ENCODE peak calls at places on chromosomes 7 and 10, in six cellular contexts. B, G, N, Z, S and X are unnamed samples.

GRCh38 chr7:100567751-100568175 is 5.9 kb downstream of the SAP25 start:
- DNase-seq in S (no peak), Z (peak), G (no peak), N (no peak), B (no peak), X (no peak)

GRCh38 chr7:31850066-31850465 is 163.1 kb downstream of the PPP1R17 start:
- DNase-seq in S (no peak), Z (no peak), G (no peak), B (no peak), N (no peak), X (no peak)

GRCh38 chr10:89633484-89633883 is 11.6 kb downstream of the PANK1 start:
- DNase-seq in B (no peak), Z (no peak), S (no peak), G (no peak), N (peak), X (no peak)

GRCh38 chr10:131224106-131224505 is 87.4 kb downstream of the TCERG1L start:
- DNase-seq in G (no peak), S (no peak), B (no peak), Z (no peak), N (no peak), X (no peak)

GRCh38 chr10:47371629-47372485 is 12.2 kb downstream of the ZNF488 start:
- DNase-seq in B (no peak), S (no peak), G (no peak), N (no peak), Z (no peak), X (no peak)

GRCh38 chr10:7960108-7960507 is 94.4 kb upstream of the GATA3 start:
- DNase-seq in Z (no peak), N (no peak), S (no peak), G (no peak), B (no peak), X (no peak)

GRCh38 chr10:117553171-117553814 is 10.7 kb downstream of the EMX2 start:
- DNase-seq in G (no peak), N (no peak), Z (peak), B (no peak), S (no peak), X (no peak)

GRCh38 chr10:48463318-48464003 is 141.4 kb downstream of the ARHGAP22 start:
- DNase-seq in N (no peak), G (no peak), S (no peak), Z (no peak), B (no peak), X (no peak)

GRCh38 chr10:86203162-86203905 is 163.3 kb downstream of the GRID1 start:
- DNase-seq in N (no peak), G (no peak), S (no peak), B (no peak), Z (peak), X (peak)

GRCh38 chr7:33050425-33051318 is 11.9 kb downstream of the NT5C3A start:
- DNase-seq in G (peak), S (no peak), Z (peak), B (peak), N (peak), X (peak)

GRCh38 chr7:116290740-116291139 is 80.4 kb downstream of the TES start:
- DNase-seq in B (no peak), Z (peak), N (no peak), G (no peak), S (no peak), X (no peak)

GRCh38 chr7:107309296-107309695 is 140.5 kb downstream of the HBP1 start:
- DNase-seq in N (no peak), Z (no peak), S (no peak), B (no peak), G (no peak), X (no peak)

GRCh38 chr10:44993922-44994751 is 6.6 kb upstream of the ZNF22 start:
- DNase-seq in S (no peak), N (peak), G (no peak), B (no peak), Z (no peak), X (no peak)

GRCh38 chr7:45162311-45162845 is 4.8 kb downstream of the RAMP3 start:
- DNase-seq in S (no peak), Z (no peak), N (no peak), B (no peak), G (no peak), X (no peak)

GRCh38 chr7:116285252-116285651 is 74.9 kb downstream of the TES start:
- DNase-seq in Z (no peak), G (no peak), N (no peak), B (no peak), S (no peak), X (no peak)

GRCh38 chr7:51606601-51607154 is 290.1 kb upstream of the COBL start:
- DNase-seq in S (no peak), B (no peak), G (no peak), Z (no peak), N (no peak), X (no peak)

GRCh38 chr10:71771821-71772617 is 1.3 kb downstream of the VSIR start:
- DNase-seq in N (peak), G (peak), Z (no peak), S (peak), B (no peak), X (no peak)

GRCh38 chr7:75650062-75650461 is 88.7 kb downstream of the HIP1 start:
- DNase-seq in Z (peak), S (no peak), G (no peak), N (no peak), B (no peak), X (no peak)

GRCh38 chr7:39609462-39610149 is 13.8 kb upstream of the RALA start:
- DNase-seq in S (peak), G (no peak), N (no peak), B (peak), Z (peak), X (no peak)

GRCh38 chr10:69503001-69503895 is 52.0 kb downstream of the TSPAN15 start:
- DNase-seq in Z (no peak), S (no peak), G (no peak), B (no peak), N (no peak), X (no peak)

GRCh38 chr10:70192325-70192966 is 22.1 kb upstream of the SAR1A start:
- DNase-seq in B (no peak), Z (no peak), N (peak), S (no peak), G (no peak), X (no peak)

GRCh38 chr7:131489196-131489595 is 67.2 kb downstream of the PODXL start:
- DNase-seq in B (no peak), S (no peak), N (no peak), G (no peak), Z (no peak), X (no peak)

GRCh38 chr7:108454674-108455523 is 1.3 kb downstream of the NRCAM start:
- DNase-seq in S (no peak), Z (peak), N (peak), B (peak), G (no peak), X (no peak)

GRCh38 chr10:128007017-128007416 is 100.1 kb downstream of the PTPRE start:
- DNase-seq in Z (no peak), G (no peak), B (no peak), N (no peak), S (no peak), X (no peak)

GRCh38 chr7:157253850-157254249 is 83.0 kb upstream of the DNAJB6 start:
- DNase-seq in G (no peak), S (peak), N (no peak), B (no peak), Z (no peak), X (no peak)

GRCh38 chr10:23157691-23158369 is 34.3 kb upstream of the PTF1A start:
- DNase-seq in Z (peak), G (no peak), N (peak), B (no peak), S (no peak), X (peak)

GRCh38 chr7:70093496-70093895 is 495.2 kb downstream of the AUTS2 start:
- DNase-seq in N (peak), B (no peak), G (no peak), S (no peak), Z (no peak), X (no peak)

GRCh38 chr7:43385856-43386255 is 197.1 kb upstream of the STK17A start:
- DNase-seq in Z (no peak), B (no peak), S (no peak), N (peak), G (no peak), X (no peak)

GRCh38 chr7:43879477-43879876 is 10.2 kb upstream of the MRPS24 start:
- DNase-seq in B (no peak), G (no peak), N (peak), S (no peak), Z (no peak), X (no peak)

GRCh38 chr10:24683554-24683953 is 40.1 kb downstream of the ARHGAP21 start:
- DNase-seq in Z (no peak), G (no peak), S (no peak), B (no peak), N (no peak), X (no peak)

GRCh38 chr7:16982640-16983103 is 100.9 kb upstream of the AGR3 start:
- DNase-seq in B (peak), N (peak), Z (peak), G (no peak), S (no peak), X (peak)

GRCh38 chr10:78950656-78951587 is 117.8 kb upstream of the ZMIZ1 start:
- DNase-seq in N (no peak), G (no peak), Z (no peak), S (no peak), B (no peak), X (no peak)

GRCh38 chr7:87370660-87371180 is 25.3 kb downstream of the CROT start:
- DNase-seq in S (no peak), Z (no peak), G (no peak), B (no peak), N (peak), X (no peak)

GRCh38 chr7:50534690-50535290 is 30.4 kb downstream of the DDC start:
- DNase-seq in N (peak), G (no peak), Z (peak), B (no peak), S (no peak), X (no peak)

GRCh38 chr10:48698971-48699627 is 14.4 kb downstream of the WDFY4 start:
- DNase-seq in Z (no peak), G (no peak), N (no peak), B (no peak), S (no peak), X (no peak)

GRCh38 chr7:150801946-150802771 is 1.6 kb downstream of the TMEM176A start:
- DNase-seq in G (no peak), Z (no peak), N (no peak), B (no peak), S (no peak), X (no peak)

GRCh38 chr7:79451580-79451979 is 1.9 kb downstream of the MAGI2 start:
- DNase-seq in B (peak), N (peak), G (no peak), S (no peak), Z (no peak), X (no peak)

GRCh38 chr7:128279124-128279713 is 38.1 kb downstream of the LEP start:
- DNase-seq in S (no peak), G (no peak), B (no peak), N (no peak), Z (no peak), X (no peak)

GRCh38 chr7:128274890-128275603 is 34.0 kb downstream of the LEP start:
- DNase-seq in Z (no peak), G (no peak), B (no peak), S (no peak), N (no peak), X (no peak)

GRCh38 chr7:128275651-128276050 is 34.6 kb downstream of the LEP start:
- DNase-seq in S (no peak), N (no peak), Z (no peak), G (no peak), B (no peak), X (no peak)

GRCh38 chr7:128281605-128282380 is 40.7 kb downstream of the LEP start:
- DNase-seq in S (no peak), N (no peak), Z (no peak), G (no peak), B (no peak), X (no peak)

GRCh38 chr7:128278366-128278765 is 37.3 kb downstream of the LEP start:
- DNase-seq in S (no peak), G (no peak), Z (no peak), B (no peak), N (no peak), X (no peak)
- H3K4me3 ChIP-seq in S (no peak), G (no peak), Z (no peak), B (no peak), N (no peak), X (no peak)

DNA sequence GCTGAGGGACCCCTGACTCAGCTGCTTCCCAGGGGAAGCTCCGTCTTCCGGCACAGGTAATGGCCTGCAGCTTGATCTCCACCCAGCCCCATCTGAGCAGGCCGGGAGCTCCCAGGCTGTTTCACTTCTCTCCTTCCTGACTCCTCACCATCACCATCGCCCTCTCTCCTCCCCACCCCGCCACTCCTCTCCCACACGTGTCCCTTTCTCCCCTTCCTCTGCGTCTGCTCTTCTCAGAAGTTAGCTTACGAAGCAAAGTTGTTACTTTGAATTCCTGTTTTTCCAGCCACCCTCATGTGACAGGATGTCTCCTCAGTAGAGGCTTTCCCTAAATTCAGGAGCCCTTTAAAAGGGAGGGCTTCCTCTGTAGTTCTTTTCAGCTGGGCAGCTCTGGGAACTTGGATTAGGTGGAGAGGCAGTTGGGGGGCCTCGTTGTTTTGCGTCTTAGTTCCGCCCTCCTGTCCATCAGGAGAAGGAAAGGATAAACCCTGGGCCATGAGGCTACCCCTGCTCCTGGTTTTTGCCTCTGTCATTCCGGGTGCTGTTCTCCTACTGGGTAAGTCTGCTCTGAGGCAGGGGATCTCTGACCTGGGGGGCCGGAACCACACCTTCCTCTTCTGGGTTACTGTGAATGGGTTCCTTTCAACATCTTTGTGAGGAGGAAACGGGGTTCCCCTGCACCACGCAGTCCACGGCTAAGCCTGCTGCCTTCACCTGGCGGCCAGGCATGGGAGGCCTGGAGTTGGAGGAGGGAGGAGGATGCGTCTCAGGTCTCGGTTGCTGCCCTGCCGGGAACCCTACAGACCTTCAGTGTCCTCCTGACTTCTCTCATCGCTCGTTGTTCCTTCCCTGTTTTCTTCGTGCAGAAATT is at the start of gene MRC1:
- DNase-seq in N (no peak), S (peak), Z (no peak), G (no peak), B (no peak), X (no peak)
- H3K4me3 ChIP-seq in N (no peak), S (peak), Z (no peak), G (no peak), B (no peak), X (no peak)

GRCh38 chr7:1248459-1249131 is 15.9 kb downstream of the UNCX start:
- DNase-seq in N (no peak), G (no peak), B (no peak), S (no peak), Z (peak), X (no peak)
- H3K4me3 ChIP-seq in N (no peak), G (no peak), B (no peak), S (no peak), Z (peak), X (no peak)

GRCh38 chr7:47281966-47282643 is 299.8 kb downstream of the TNS3 start:
- DNase-seq in B (no peak), Z (no peak), G (no peak), S (no peak), N (no peak), X (no peak)

GRCh38 chr7:47281161-47281560 is 300.8 kb downstream of the TNS3 start:
- DNase-seq in S (no peak), N (no peak), G (no peak), B (no peak), Z (no peak), X (no peak)

GRCh38 chr7:47277321-47277781 is 304.6 kb downstream of the TNS3 start:
- DNase-seq in S (no peak), G (no peak), B (no peak), N (no peak), Z (no peak), X (no peak)

GRCh38 chr7:47278043-47278442 is 303.9 kb downstream of the TNS3 start:
- DNase-seq in N (no peak), Z (no peak), S (no peak), B (no peak), G (no peak), X (no peak)

GRCh38 chr7:47280114-47280513 is 301.8 kb downstream of the TNS3 start:
- DNase-seq in G (no peak), N (no peak), B (no peak), Z (no peak), S (no peak), X (no peak)
- H3K4me3 ChIP-seq in G (no peak), N (no peak), B (no peak), Z (no peak), S (no peak), X (no peak)

GRCh38 chr10:73096452-73097304 is at the start of gene P4HA1:
- DNase-seq in Z (peak), B (peak), N (peak), G (peak), S (peak), X (peak)

GRCh38 chr10:73096041-73096451 is 620 bp downstream of the P4HA1 start:
- DNase-seq in N (peak), S (peak), G (peak), B (peak), Z (peak), X (peak)

GRCh38 chr10:73095479-73096021 is 1.1 kb downstream of the P4HA1 start:
- DNase-seq in N (peak), G (peak), B (peak), S (peak), Z (peak), X (no peak)

GRCh38 chr10:73094249-73094850 is 2.3 kb downstream of the P4HA1 start:
- DNase-seq in S (no peak), N (peak), G (no peak), Z (no peak), B (no peak), X (no peak)

GRCh38 chr10:73094986-73095478 is 1.6 kb downstream of the P4HA1 start:
- DNase-seq in Z (no peak), N (no peak), G (no peak), S (no peak), B (no peak), X (no peak)
- H3K4me3 ChIP-seq in Z (peak), N (peak), G (peak), S (peak), B (peak), X (peak)

DNA sequence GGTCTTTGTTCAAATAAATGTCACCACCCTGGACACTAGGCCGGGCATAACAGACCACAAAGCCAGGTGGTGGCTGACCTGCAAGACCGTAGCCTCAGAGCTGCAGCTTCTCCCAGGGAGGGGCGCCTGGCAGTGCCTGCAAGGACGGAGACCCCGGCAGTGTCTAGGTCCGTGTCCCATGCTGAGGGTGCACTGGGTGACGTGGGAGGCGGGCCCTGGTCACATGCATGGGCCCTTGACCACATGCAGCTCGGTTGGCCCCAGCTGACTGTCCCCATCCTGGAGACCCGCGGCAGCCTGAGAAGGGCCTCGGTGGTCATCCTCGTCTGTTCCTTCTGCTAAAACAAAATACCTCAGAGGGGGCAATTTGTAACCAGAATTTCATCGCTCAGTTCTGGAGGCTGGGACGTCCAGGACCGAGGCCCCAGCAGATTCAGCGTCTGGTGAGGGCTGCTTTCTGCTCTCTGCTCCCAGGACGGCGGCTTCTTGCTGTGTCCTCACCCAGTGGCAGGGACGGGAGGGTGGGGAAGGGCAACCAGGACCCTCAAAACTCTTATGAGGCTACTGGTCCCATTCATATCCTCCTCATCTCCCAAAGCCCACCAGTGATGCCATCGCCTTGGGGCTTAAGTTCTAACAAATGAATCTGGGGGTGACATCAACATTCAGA is 36.8 kb downstream of the PWWP2B start:
- DNase-seq in S (no peak), N (no peak), G (no peak), Z (no peak), B (no peak), X (no peak)
- H3K4me3 ChIP-seq in S (no peak), N (no peak), G (no peak), Z (no peak), B (no peak), X (no peak)

GRCh38 chr7:143002856-143003255 is 24.1 kb downstream of the OR9A2 start:
- DNase-seq in Z (no peak), B (no peak), G (no peak), S (no peak), N (no peak), X (no peak)
- H3K4me3 ChIP-seq in Z (no peak), B (peak), G (peak), S (no peak), N (no peak), X (peak)